ENCODE peak calls at places on chromosomes 6 and 20, in ten cellular contexts. One of them, this sample, is unnamed.

GRCh38 chr6:132752255-132752654 is 5.4 kb downstream of the VNN2 start:
- DNase-seq in effector memory CD4-positive, alpha-beta T cell: no peak
- DNase-seq in esophagus muscularis mucosa: no peak
- DNase-seq in A549: no peak
- DNase-seq in pancreas: no peak
- DNase-seq in CD8-positive, alpha-beta T cell: no peak
- DNase-seq in cardiac fibroblast: no peak
- DNase-seq in mesendoderm: no peak
- DNase-seq in uterus: no peak
- DNase-seq in heart left ventricle: no peak
- DNase-seq in this sample: no peak

GRCh38 chr6:33427585-33428218 is 7.8 kb downstream of the SYNGAP1 start:
- DNase-seq in cardiac fibroblast: no peak
- DNase-seq in esophagus muscularis mucosa: no peak
- DNase-seq in heart left ventricle: peak; percentile 55
- DNase-seq in A549: peak; percentile 18
- DNase-seq in mesendoderm: peak; percentile 45
- DNase-seq in CD8-positive, alpha-beta T cell: peak; percentile 58
- DNase-seq in effector memory CD4-positive, alpha-beta T cell: peak; percentile 57
- DNase-seq in uterus: peak; percentile 54
- DNase-seq in pancreas: peak; percentile 87
- DNase-seq in this sample: no peak

GRCh38 chr6:113627480-113627879 is 229.7 kb upstream of the MARCKS start:
- DNase-seq in cardiac fibroblast: no peak
- DNase-seq in A549: no peak
- DNase-seq in effector memory CD4-positive, alpha-beta T cell: no peak
- DNase-seq in pancreas: no peak
- DNase-seq in heart left ventricle: no peak
- DNase-seq in esophagus muscularis mucosa: no peak
- DNase-seq in CD8-positive, alpha-beta T cell: no peak
- DNase-seq in mesendoderm: no peak
- DNase-seq in uterus: no peak
- DNase-seq in this sample: no peak

GRCh38 chr6:124967444-124967843 is 5.2 kb downstream of the RNF217 start:
- DNase-seq in cardiac fibroblast: no peak
- DNase-seq in mesendoderm: no peak
- DNase-seq in A549: no peak
- DNase-seq in CD8-positive, alpha-beta T cell: no peak
- DNase-seq in uterus: no peak
- DNase-seq in heart left ventricle: no peak
- DNase-seq in pancreas: no peak
- DNase-seq in effector memory CD4-positive, alpha-beta T cell: no peak
- DNase-seq in esophagus muscularis mucosa: no peak
- DNase-seq in this sample: no peak

GRCh38 chr6:33279971-33280511 is 3.1 kb downstream of the B3GALT4 start:
- DNase-seq in pancreas: no peak
- DNase-seq in uterus: no peak
- DNase-seq in effector memory CD4-positive, alpha-beta T cell: no peak
- DNase-seq in mesendoderm: peak; percentile 98
- DNase-seq in esophagus muscularis mucosa: no peak
- DNase-seq in cardiac fibroblast: peak; percentile 58
- DNase-seq in CD8-positive, alpha-beta T cell: no peak
- DNase-seq in A549: peak; percentile 85
- DNase-seq in heart left ventricle: no peak
- DNase-seq in this sample: no peak

GRCh38 chr6:45933855-45934254 is 81.8 kb downstream of the CLIC5 start:
- DNase-seq in CD8-positive, alpha-beta T cell: no peak
- DNase-seq in cardiac fibroblast: no peak
- DNase-seq in uterus: no peak
- DNase-seq in effector memory CD4-positive, alpha-beta T cell: no peak
- DNase-seq in A549: no peak
- DNase-seq in heart left ventricle: no peak
- DNase-seq in esophagus muscularis mucosa: no peak
- DNase-seq in mesendoderm: no peak
- DNase-seq in pancreas: no peak
- DNase-seq in this sample: no peak

GRCh38 chr6:149728499-149729234 is 10.8 kb upstream of the LATS1 start:
- DNase-seq in uterus: no peak
- DNase-seq in heart left ventricle: no peak
- DNase-seq in cardiac fibroblast: no peak
- DNase-seq in pancreas: no peak
- DNase-seq in effector memory CD4-positive, alpha-beta T cell: no peak
- DNase-seq in CD8-positive, alpha-beta T cell: no peak
- DNase-seq in A549: no peak
- DNase-seq in esophagus muscularis mucosa: no peak
- DNase-seq in mesendoderm: peak; percentile 48
- DNase-seq in this sample: no peak

GRCh38 chr6:88704980-88705379 is 258.4 kb downstream of the RNGTT start:
- DNase-seq in A549: no peak
- DNase-seq in esophagus muscularis mucosa: no peak
- DNase-seq in pancreas: no peak
- DNase-seq in effector memory CD4-positive, alpha-beta T cell: no peak
- DNase-seq in uterus: no peak
- DNase-seq in mesendoderm: no peak
- DNase-seq in cardiac fibroblast: no peak
- DNase-seq in heart left ventricle: no peak
- DNase-seq in CD8-positive, alpha-beta T cell: no peak
- DNase-seq in this sample: no peak

GRCh38 chr6:71523548-71523947 is 234.9 kb downstream of the OGFRL1 start:
- DNase-seq in esophagus muscularis mucosa: no peak
- DNase-seq in A549: no peak
- DNase-seq in effector memory CD4-positive, alpha-beta T cell: no peak
- DNase-seq in heart left ventricle: no peak
- DNase-seq in uterus: no peak
- DNase-seq in mesendoderm: no peak
- DNase-seq in pancreas: no peak
- DNase-seq in CD8-positive, alpha-beta T cell: no peak
- DNase-seq in cardiac fibroblast: no peak
- DNase-seq in this sample: no peak

GRCh38 chr6:142926494-142927273 is 18.3 kb downstream of the HIVEP2 start:
- DNase-seq in uterus: peak; percentile 84
- DNase-seq in mesendoderm: peak; percentile 75
- DNase-seq in effector memory CD4-positive, alpha-beta T cell: peak; percentile 63
- DNase-seq in A549: peak; percentile 74
- DNase-seq in heart left ventricle: peak; percentile 91
- DNase-seq in cardiac fibroblast: peak; percentile 96
- DNase-seq in esophagus muscularis mucosa: peak; percentile 94
- DNase-seq in CD8-positive, alpha-beta T cell: peak; percentile 81
- DNase-seq in pancreas: peak; percentile 85
- DNase-seq in this sample: no peak

GRCh38 chr20:54355631-54356280 is 119.6 kb upstream of the DOK5 start:
- DNase-seq in heart left ventricle: no peak
- DNase-seq in esophagus muscularis mucosa: no peak
- DNase-seq in A549: no peak
- DNase-seq in mesendoderm: no peak
- DNase-seq in cardiac fibroblast: peak; percentile 26
- DNase-seq in pancreas: no peak
- DNase-seq in uterus: no peak
- DNase-seq in effector memory CD4-positive, alpha-beta T cell: no peak
- DNase-seq in CD8-positive, alpha-beta T cell: no peak
- DNase-seq in this sample: no peak

GRCh38 chr6:33620584-33621395 is at the start of gene ITPR3:
- DNase-seq in CD8-positive, alpha-beta T cell: peak; percentile 71
- DNase-seq in A549: peak; percentile 66
- DNase-seq in uterus: no peak
- DNase-seq in pancreas: peak; percentile 79
- DNase-seq in cardiac fibroblast: peak; percentile 90
- DNase-seq in mesendoderm: peak; percentile 43
- DNase-seq in effector memory CD4-positive, alpha-beta T cell: peak; percentile 65
- DNase-seq in heart left ventricle: peak; percentile 69
- DNase-seq in esophagus muscularis mucosa: no peak
- DNase-seq in this sample: no peak

GRCh38 chr6:110495949-110496348 is 19.5 kb upstream of the SLC22A16 start:
- DNase-seq in effector memory CD4-positive, alpha-beta T cell: no peak
- DNase-seq in esophagus muscularis mucosa: peak; percentile 79
- DNase-seq in heart left ventricle: no peak
- DNase-seq in pancreas: no peak
- DNase-seq in cardiac fibroblast: peak; percentile 8
- DNase-seq in A549: no peak
- DNase-seq in CD8-positive, alpha-beta T cell: no peak
- DNase-seq in mesendoderm: peak; percentile 36
- DNase-seq in uterus: no peak
- DNase-seq in this sample: no peak

GRCh38 chr20:62191781-62192559 is 9.1 kb downstream of the MTG2 start:
- DNase-seq in uterus: no peak
- DNase-seq in mesendoderm: no peak
- DNase-seq in cardiac fibroblast: no peak
- DNase-seq in esophagus muscularis mucosa: no peak
- DNase-seq in A549: no peak
- DNase-seq in effector memory CD4-positive, alpha-beta T cell: no peak
- DNase-seq in CD8-positive, alpha-beta T cell: no peak
- DNase-seq in pancreas: peak; percentile 26
- DNase-seq in heart left ventricle: no peak
- DNase-seq in this sample: no peak

GRCh38 chr20:33411136-33411690 is 9.9 kb upstream of the CDK5RAP1 start:
- DNase-seq in esophagus muscularis mucosa: no peak
- DNase-seq in effector memory CD4-positive, alpha-beta T cell: no peak
- DNase-seq in cardiac fibroblast: no peak
- DNase-seq in heart left ventricle: no peak
- DNase-seq in uterus: no peak
- DNase-seq in A549: no peak
- DNase-seq in pancreas: no peak
- DNase-seq in mesendoderm: no peak
- DNase-seq in CD8-positive, alpha-beta T cell: no peak
- DNase-seq in this sample: no peak

GRCh38 chr6:10522929-10523573 is 1.9 kb downstream of the GCNT2 start:
- DNase-seq in esophagus muscularis mucosa: no peak
- DNase-seq in cardiac fibroblast: no peak
- DNase-seq in heart left ventricle: no peak
- DNase-seq in uterus: no peak
- DNase-seq in CD8-positive, alpha-beta T cell: no peak
- DNase-seq in mesendoderm: peak; percentile 66
- DNase-seq in A549: no peak
- DNase-seq in pancreas: no peak
- DNase-seq in effector memory CD4-positive, alpha-beta T cell: no peak
- DNase-seq in this sample: no peak
- H3K4me3 ChIP-seq in esophagus muscularis mucosa: peak overlapping the region; percentile 27
- H3K4me3 ChIP-seq in cardiac fibroblast: no peak overlapping the region
- H3K4me3 ChIP-seq in heart left ventricle: peak overlapping the region; percentile 40
- H3K4me3 ChIP-seq in uterus: no peak overlapping the region
- H3K4me3 ChIP-seq in CD8-positive, alpha-beta T cell: no peak overlapping the region
- H3K4me3 ChIP-seq in mesendoderm: no peak overlapping the region
- H3K4me3 ChIP-seq in A549: peak overlapping the region; percentile 34
- H3K4me3 ChIP-seq in pancreas: no peak overlapping the region
- H3K4me3 ChIP-seq in effector memory CD4-positive, alpha-beta T cell: no peak overlapping the region
- H3K4me3 ChIP-seq in this sample: no peak overlapping the region

DNA sequence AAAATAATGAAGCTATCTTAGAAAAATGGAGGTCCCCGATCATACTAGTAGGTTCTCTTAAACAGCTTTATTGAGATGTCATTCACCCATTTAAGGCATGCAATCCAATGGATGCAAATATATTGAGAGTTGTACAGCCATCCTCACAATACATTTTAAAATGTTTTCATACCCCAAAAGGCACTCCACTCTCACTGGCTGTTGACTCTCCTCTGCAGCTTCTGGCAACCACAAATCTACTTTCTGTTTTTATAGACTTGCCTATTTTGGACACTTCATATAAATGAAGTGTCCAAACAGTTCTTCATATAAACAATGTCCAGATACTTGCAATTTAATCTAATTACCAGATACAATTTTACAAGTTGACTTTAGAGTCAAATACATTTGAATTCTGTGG is 73.7 kb downstream of the PLG start:
- DNase-seq in cardiac fibroblast: no peak
- DNase-seq in uterus: no peak
- DNase-seq in CD8-positive, alpha-beta T cell: no peak
- DNase-seq in esophagus muscularis mucosa: no peak
- DNase-seq in heart left ventricle: no peak
- DNase-seq in effector memory CD4-positive, alpha-beta T cell: no peak
- DNase-seq in A549: no peak
- DNase-seq in pancreas: no peak
- DNase-seq in mesendoderm: no peak
- DNase-seq in this sample: no peak
- H3K4me3 ChIP-seq in cardiac fibroblast: no peak overlapping the region
- H3K4me3 ChIP-seq in uterus: no peak overlapping the region
- H3K4me3 ChIP-seq in CD8-positive, alpha-beta T cell: no peak overlapping the region
- H3K4me3 ChIP-seq in esophagus muscularis mucosa: no peak overlapping the region
- H3K4me3 ChIP-seq in heart left ventricle: no peak overlapping the region
- H3K4me3 ChIP-seq in effector memory CD4-positive, alpha-beta T cell: no peak overlapping the region
- H3K4me3 ChIP-seq in A549: no peak overlapping the region
- H3K4me3 ChIP-seq in pancreas: no peak overlapping the region
- H3K4me3 ChIP-seq in mesendoderm: no peak overlapping the region
- H3K4me3 ChIP-seq in this sample: no peak overlapping the region

DNA sequence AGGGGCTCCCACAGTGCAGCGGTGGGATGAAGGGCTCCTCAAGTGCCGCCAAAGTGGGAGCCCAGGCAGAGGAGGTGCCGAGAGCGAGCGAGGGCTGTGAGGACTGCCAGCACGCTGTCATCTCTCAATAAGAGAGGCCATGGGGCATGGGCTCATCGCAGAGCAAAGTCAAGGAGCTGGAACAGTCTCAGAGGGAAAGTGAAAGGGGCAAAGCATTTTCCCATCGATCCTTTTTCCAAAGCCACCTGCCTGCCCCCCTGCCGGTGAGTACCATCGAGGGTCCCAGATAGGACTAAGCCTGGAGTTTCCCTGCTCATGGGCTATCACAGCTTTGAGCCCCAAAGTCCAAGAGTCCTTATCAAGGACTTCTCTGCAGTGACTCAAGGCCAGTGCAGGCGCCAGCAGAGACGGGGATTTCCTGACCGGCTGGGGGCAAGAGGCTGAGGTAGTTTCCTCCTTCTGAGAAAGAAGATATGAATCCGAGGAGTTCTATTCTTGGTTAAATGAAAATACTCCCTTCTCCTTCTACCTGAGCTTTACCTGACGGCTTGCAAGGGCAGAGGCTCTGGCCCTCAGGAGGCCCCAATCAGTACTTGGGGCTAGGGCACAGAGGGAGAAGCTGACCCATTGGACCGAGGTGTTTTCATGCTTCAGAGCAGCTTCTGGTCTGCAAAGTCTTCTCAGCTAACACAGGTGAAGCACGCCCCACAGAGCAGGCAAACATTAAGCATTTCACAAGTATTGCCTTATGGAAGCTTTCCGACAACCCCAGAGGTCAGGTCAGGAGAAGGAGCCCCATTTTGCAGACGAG is 22.6 kb downstream of the ETV7 start:
- DNase-seq in mesendoderm: no peak
- DNase-seq in cardiac fibroblast: peak; percentile 59
- DNase-seq in heart left ventricle: no peak
- DNase-seq in pancreas: no peak
- DNase-seq in effector memory CD4-positive, alpha-beta T cell: no peak
- DNase-seq in A549: peak; percentile 19
- DNase-seq in CD8-positive, alpha-beta T cell: no peak
- DNase-seq in uterus: no peak
- DNase-seq in esophagus muscularis mucosa: no peak
- DNase-seq in this sample: no peak
- H3K4me3 ChIP-seq in mesendoderm: no peak overlapping the region
- H3K4me3 ChIP-seq in cardiac fibroblast: no peak overlapping the region
- H3K4me3 ChIP-seq in heart left ventricle: no peak overlapping the region
- H3K4me3 ChIP-seq in pancreas: no peak overlapping the region
- H3K4me3 ChIP-seq in effector memory CD4-positive, alpha-beta T cell: no peak overlapping the region
- H3K4me3 ChIP-seq in A549: no peak overlapping the region
- H3K4me3 ChIP-seq in CD8-positive, alpha-beta T cell: no peak overlapping the region
- H3K4me3 ChIP-seq in uterus: no peak overlapping the region
- H3K4me3 ChIP-seq in esophagus muscularis mucosa: no peak overlapping the region
- H3K4me3 ChIP-seq in this sample: no peak overlapping the region

DNA sequence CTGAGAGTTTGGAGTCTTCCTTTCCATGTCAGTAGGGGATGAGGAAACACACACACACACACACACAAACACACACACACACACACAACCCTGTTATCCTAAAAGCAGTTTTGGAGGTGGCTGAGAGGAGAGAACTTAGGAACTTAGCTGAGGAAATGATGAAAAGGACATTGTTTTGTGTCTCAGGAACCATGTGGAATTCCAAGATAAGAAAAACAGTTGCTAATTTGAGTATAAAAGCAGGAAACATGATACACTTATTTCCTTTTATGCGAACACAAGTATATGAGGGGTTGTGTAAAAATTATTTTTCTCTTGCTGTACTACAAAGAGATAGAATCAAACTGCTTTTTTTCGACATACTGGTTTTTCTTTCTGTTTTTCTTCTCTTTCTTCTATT is at the start of gene MYCT1:
- DNase-seq in mesendoderm: no peak
- DNase-seq in cardiac fibroblast: peak; percentile 84
- DNase-seq in heart left ventricle: no peak
- DNase-seq in uterus: no peak
- DNase-seq in pancreas: no peak
- DNase-seq in effector memory CD4-positive, alpha-beta T cell: no peak
- DNase-seq in CD8-positive, alpha-beta T cell: no peak
- DNase-seq in A549: no peak
- DNase-seq in esophagus muscularis mucosa: no peak
- DNase-seq in this sample: no peak
- H3K4me3 ChIP-seq in mesendoderm: no peak within 1 kb of the TSS
- H3K4me3 ChIP-seq in cardiac fibroblast: no peak within 1 kb of the TSS
- H3K4me3 ChIP-seq in heart left ventricle: peak within 1 kb of the TSS; percentile 45
- H3K4me3 ChIP-seq in uterus: no peak within 1 kb of the TSS
- H3K4me3 ChIP-seq in pancreas: no peak within 1 kb of the TSS
- H3K4me3 ChIP-seq in effector memory CD4-positive, alpha-beta T cell: no peak within 1 kb of the TSS
- H3K4me3 ChIP-seq in CD8-positive, alpha-beta T cell: no peak within 1 kb of the TSS
- H3K4me3 ChIP-seq in A549: no peak within 1 kb of the TSS
- H3K4me3 ChIP-seq in esophagus muscularis mucosa: peak within 1 kb of the TSS; percentile 31
- H3K4me3 ChIP-seq in this sample: no peak within 1 kb of the TSS